ENCODE peak calls at places on chromosome 1, in eight cellular contexts. One of them, this sample, is unnamed.
A peak's percentile ranks its signal among the peaks of the same experiment; 100 is the strongest.

GRCh38 chr1:25081496-25081895 is 150.8 kb downstream of the SYF2 start:
- DNase-seq in iPS DF 6.9: no peak
- DNase-seq in fibroblast of lung: no peak
- DNase-seq in esophagus squamous epithelium: no peak
- DNase-seq in Peyer's patch: no peak
- DNase-seq in mesenchymal stem cell: no peak
- DNase-seq in cardiac muscle cell: no peak
- DNase-seq in left ventricle myocardium inferior: no peak
- DNase-seq in this sample: no peak

GRCh38 chr1:1358433-1359201 is at the start of gene MXRA8:
- DNase-seq in iPS DF 6.9: no peak
- DNase-seq in fibroblast of lung: peak; percentile 88
- DNase-seq in esophagus squamous epithelium: no peak
- DNase-seq in Peyer's patch: no peak
- DNase-seq in mesenchymal stem cell: peak; percentile 89
- DNase-seq in cardiac muscle cell: peak; percentile 91
- DNase-seq in left ventricle myocardium inferior: peak; percentile 80
- DNase-seq in this sample: no peak

GRCh38 chr1:116417678-116418077 is 44.6 kb downstream of the ATP1A1 start:
- DNase-seq in iPS DF 6.9: no peak
- DNase-seq in fibroblast of lung: no peak
- DNase-seq in esophagus squamous epithelium: no peak
- DNase-seq in Peyer's patch: no peak
- DNase-seq in mesenchymal stem cell: no peak
- DNase-seq in cardiac muscle cell: no peak
- DNase-seq in left ventricle myocardium inferior: no peak
- DNase-seq in this sample: no peak

GRCh38 chr1:229228522-229228921 is 42.4 kb upstream of the RAB4A start:
- DNase-seq in iPS DF 6.9: no peak
- DNase-seq in fibroblast of lung: no peak
- DNase-seq in esophagus squamous epithelium: no peak
- DNase-seq in Peyer's patch: no peak
- DNase-seq in mesenchymal stem cell: no peak
- DNase-seq in cardiac muscle cell: no peak
- DNase-seq in left ventricle myocardium inferior: no peak
- DNase-seq in this sample: no peak

GRCh38 chr1:218156602-218157001 is 128.5 kb upstream of the RRP15 start:
- DNase-seq in iPS DF 6.9: no peak
- DNase-seq in fibroblast of lung: no peak
- DNase-seq in esophagus squamous epithelium: no peak
- DNase-seq in Peyer's patch: peak; percentile 48
- DNase-seq in mesenchymal stem cell: no peak
- DNase-seq in cardiac muscle cell: no peak
- DNase-seq in left ventricle myocardium inferior: peak; percentile 21
- DNase-seq in this sample: no peak

GRCh38 chr1:1782399-1783221 is 4.3 kb upstream of the NADK start:
- DNase-seq in iPS DF 6.9: no peak
- DNase-seq in fibroblast of lung: peak; percentile 52
- DNase-seq in esophagus squamous epithelium: no peak
- DNase-seq in Peyer's patch: peak; percentile 85
- DNase-seq in mesenchymal stem cell: peak; percentile 61
- DNase-seq in cardiac muscle cell: peak; percentile 74
- DNase-seq in left ventricle myocardium inferior: peak; percentile 70
- DNase-seq in this sample: no peak

GRCh38 chr1:198444792-198445191 is 95.7 kb downstream of the ATP6V1G3 start:
- DNase-seq in iPS DF 6.9: no peak
- DNase-seq in fibroblast of lung: peak; percentile 92
- DNase-seq in esophagus squamous epithelium: no peak
- DNase-seq in Peyer's patch: no peak
- DNase-seq in mesenchymal stem cell: peak; percentile 9
- DNase-seq in cardiac muscle cell: peak; percentile 77
- DNase-seq in left ventricle myocardium inferior: no peak
- DNase-seq in this sample: no peak

GRCh38 chr1:2029561-2029960 is 10.4 kb downstream of the GABRD start:
- DNase-seq in iPS DF 6.9: no peak
- DNase-seq in fibroblast of lung: no peak
- DNase-seq in esophagus squamous epithelium: no peak
- DNase-seq in Peyer's patch: no peak
- DNase-seq in mesenchymal stem cell: no peak
- DNase-seq in cardiac muscle cell: no peak
- DNase-seq in left ventricle myocardium inferior: no peak
- DNase-seq in this sample: no peak

GRCh38 chr1:235714205-235714897 is 64.8 kb upstream of the GNG4 start:
- DNase-seq in iPS DF 6.9: no peak
- DNase-seq in fibroblast of lung: no peak
- DNase-seq in esophagus squamous epithelium: no peak
- DNase-seq in Peyer's patch: no peak
- DNase-seq in mesenchymal stem cell: no peak
- DNase-seq in cardiac muscle cell: no peak
- DNase-seq in left ventricle myocardium inferior: no peak
- DNase-seq in this sample: no peak

GRCh38 chr1:29439615-29440014 is 203.3 kb downstream of the PTPRU start:
- DNase-seq in iPS DF 6.9: no peak
- DNase-seq in fibroblast of lung: no peak
- DNase-seq in esophagus squamous epithelium: no peak
- DNase-seq in Peyer's patch: no peak
- DNase-seq in mesenchymal stem cell: no peak
- DNase-seq in cardiac muscle cell: no peak
- DNase-seq in left ventricle myocardium inferior: no peak
- DNase-seq in this sample: no peak

GRCh38 chr1:41914515-41914914 is 4.2 kb downstream of the HIVEP3 start:
- DNase-seq in iPS DF 6.9: no peak
- DNase-seq in fibroblast of lung: no peak
- DNase-seq in esophagus squamous epithelium: no peak
- DNase-seq in Peyer's patch: no peak
- DNase-seq in mesenchymal stem cell: no peak
- DNase-seq in cardiac muscle cell: no peak
- DNase-seq in left ventricle myocardium inferior: no peak
- DNase-seq in this sample: no peak

GRCh38 chr1:66984491-66984890 is 59.7 kb downstream of the MIER1 start:
- DNase-seq in iPS DF 6.9: no peak
- DNase-seq in fibroblast of lung: no peak
- DNase-seq in esophagus squamous epithelium: no peak
- DNase-seq in Peyer's patch: no peak
- DNase-seq in mesenchymal stem cell: no peak
- DNase-seq in cardiac muscle cell: no peak
- DNase-seq in left ventricle myocardium inferior: no peak
- DNase-seq in this sample: no peak

GRCh38 chr1:66985835-66986234 is 61.0 kb downstream of the MIER1 start:
- DNase-seq in iPS DF 6.9: no peak
- DNase-seq in fibroblast of lung: no peak
- DNase-seq in esophagus squamous epithelium: no peak
- DNase-seq in Peyer's patch: no peak
- DNase-seq in mesenchymal stem cell: no peak
- DNase-seq in cardiac muscle cell: no peak
- DNase-seq in left ventricle myocardium inferior: no peak
- DNase-seq in this sample: no peak

GRCh38 chr1:66982561-66983285 is 57.9 kb downstream of the MIER1 start:
- DNase-seq in iPS DF 6.9: no peak
- DNase-seq in fibroblast of lung: no peak
- DNase-seq in esophagus squamous epithelium: no peak
- DNase-seq in Peyer's patch: no peak
- DNase-seq in mesenchymal stem cell: no peak
- DNase-seq in cardiac muscle cell: no peak
- DNase-seq in left ventricle myocardium inferior: no peak
- DNase-seq in this sample: no peak

GRCh38 chr1:66980745-66981367 is 56.1 kb downstream of the MIER1 start:
- DNase-seq in iPS DF 6.9: no peak
- DNase-seq in fibroblast of lung: peak; percentile 19
- DNase-seq in esophagus squamous epithelium: no peak
- DNase-seq in Peyer's patch: no peak
- DNase-seq in mesenchymal stem cell: peak; percentile 34
- DNase-seq in cardiac muscle cell: no peak
- DNase-seq in left ventricle myocardium inferior: no peak
- DNase-seq in this sample: no peak

GRCh38 chr1:66981679-66982078 is 56.9 kb downstream of the MIER1 start:
- DNase-seq in iPS DF 6.9: no peak
- DNase-seq in fibroblast of lung: no peak
- DNase-seq in esophagus squamous epithelium: no peak
- DNase-seq in Peyer's patch: no peak
- DNase-seq in mesenchymal stem cell: peak; percentile 18
- DNase-seq in cardiac muscle cell: peak; percentile 36
- DNase-seq in left ventricle myocardium inferior: no peak
- DNase-seq in this sample: peak; percentile 7
- H3K27ac ChIP-seq in iPS DF 6.9: no peak overlapping the region
- H3K27ac ChIP-seq in fibroblast of lung: no peak overlapping the region
- H3K27ac ChIP-seq in esophagus squamous epithelium: peak overlapping the region; percentile 44
- H3K27ac ChIP-seq in Peyer's patch: peak overlapping the region; percentile 57
- H3K27ac ChIP-seq in mesenchymal stem cell: no peak overlapping the region
- H3K27ac ChIP-seq in cardiac muscle cell: no peak overlapping the region
- H3K27ac ChIP-seq in left ventricle myocardium inferior: peak overlapping the region; percentile 53
- H3K27ac ChIP-seq in this sample: peak overlapping the region; percentile 66

GRCh38 chr1:226965581-226966440 is 25.7 kb downstream of the COQ8A start:
- DNase-seq in iPS DF 6.9: no peak
- DNase-seq in fibroblast of lung: no peak
- DNase-seq in esophagus squamous epithelium: no peak
- DNase-seq in Peyer's patch: no peak
- DNase-seq in mesenchymal stem cell: no peak
- DNase-seq in cardiac muscle cell: no peak
- DNase-seq in left ventricle myocardium inferior: no peak
- DNase-seq in this sample: no peak
- H3K4me1 ChIP-seq in iPS DF 6.9: no peaks in the 10 kb centered on the region
- H3K4me1 ChIP-seq in fibroblast of lung: no peaks in the 10 kb centered on the region
- H3K4me1 ChIP-seq in esophagus squamous epithelium: no peaks in the 10 kb centered on the region
- H3K4me1 ChIP-seq in Peyer's patch: no peaks in the 10 kb centered on the region
- H3K4me1 ChIP-seq in mesenchymal stem cell: no peaks in the 10 kb centered on the region
- H3K4me1 ChIP-seq in cardiac muscle cell: no peaks in the 10 kb centered on the region
- H3K4me1 ChIP-seq in left ventricle myocardium inferior: peaks cover 93% of the 10 kb centered on the region
- H3K4me1 ChIP-seq in this sample: no peaks in the 10 kb centered on the region

DNA sequence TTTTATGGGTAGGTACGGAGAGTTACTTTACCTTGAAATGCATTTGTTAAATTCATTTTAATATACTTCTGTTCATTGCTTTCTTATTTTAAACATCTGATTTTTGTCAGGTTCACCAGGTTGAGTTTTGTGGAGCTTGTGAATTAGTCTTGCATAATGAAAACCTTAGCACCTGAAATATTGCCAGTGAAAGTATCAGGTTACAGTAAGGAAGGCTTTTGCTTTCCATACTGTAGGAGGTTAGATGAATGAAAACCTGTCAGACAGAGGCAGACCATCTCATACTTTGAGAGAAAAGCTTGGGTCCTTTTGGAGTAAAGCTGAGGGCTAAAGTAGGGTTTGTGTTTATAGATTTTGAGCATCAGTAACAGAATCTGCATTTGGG is 34.7 kb downstream of the THRAP3 start:
- DNase-seq in iPS DF 6.9: no peak
- DNase-seq in fibroblast of lung: peak; percentile 57
- DNase-seq in esophagus squamous epithelium: no peak
- DNase-seq in Peyer's patch: no peak
- DNase-seq in mesenchymal stem cell: no peak
- DNase-seq in cardiac muscle cell: no peak
- DNase-seq in left ventricle myocardium inferior: no peak
- DNase-seq in this sample: no peak
- H3K27ac ChIP-seq in iPS DF 6.9: no peak overlapping the region
- H3K27ac ChIP-seq in fibroblast of lung: no peak overlapping the region
- H3K27ac ChIP-seq in esophagus squamous epithelium: no peak overlapping the region
- H3K27ac ChIP-seq in Peyer's patch: no peak overlapping the region
- H3K27ac ChIP-seq in mesenchymal stem cell: no peak overlapping the region
- H3K27ac ChIP-seq in cardiac muscle cell: peak overlapping the region; percentile 73
- H3K27ac ChIP-seq in left ventricle myocardium inferior: peak overlapping the region; percentile 44
- H3K27ac ChIP-seq in this sample: no peak overlapping the region

DNA sequence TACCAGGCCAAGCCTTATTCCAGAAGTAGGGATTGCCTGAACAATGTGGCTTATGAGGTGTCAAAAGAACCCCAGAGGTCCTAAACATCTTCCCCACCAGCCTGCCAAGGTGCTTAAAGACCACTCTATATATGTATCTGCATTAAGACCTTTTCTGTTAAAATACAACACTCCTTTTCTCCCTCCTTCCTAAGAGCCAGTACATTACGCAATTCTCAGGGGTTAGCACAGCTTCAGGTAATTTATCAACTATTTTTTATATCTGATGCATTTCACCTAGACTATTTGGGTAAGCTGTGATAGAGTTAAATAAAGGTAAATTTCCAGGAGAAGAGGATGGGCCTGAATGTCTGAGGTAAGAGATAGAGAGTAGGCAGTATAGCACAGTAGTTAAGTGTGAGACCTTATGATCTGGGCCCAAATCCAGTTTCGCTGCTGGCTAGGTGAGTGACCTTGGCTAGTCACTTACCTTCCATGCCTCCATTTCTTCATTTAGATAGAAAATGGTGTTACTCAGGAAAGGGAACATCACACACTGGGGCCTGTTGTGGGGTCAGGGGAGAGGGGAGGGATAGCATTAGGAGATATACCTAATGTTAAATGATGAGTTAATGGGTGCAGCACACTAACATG is 5.1 kb upstream of the CCN1 start:
- DNase-seq in iPS DF 6.9: no peak
- DNase-seq in fibroblast of lung: no peak
- DNase-seq in esophagus squamous epithelium: no peak
- DNase-seq in Peyer's patch: no peak
- DNase-seq in mesenchymal stem cell: no peak
- DNase-seq in cardiac muscle cell: no peak
- DNase-seq in left ventricle myocardium inferior: no peak
- DNase-seq in this sample: no peak
- H3K4me1 ChIP-seq in iPS DF 6.9: peaks cover 4% of the 10 kb centered on the region
- H3K4me1 ChIP-seq in fibroblast of lung: peaks cover 23% of the 10 kb centered on the region
- H3K4me1 ChIP-seq in esophagus squamous epithelium: peaks cover 6% of the 10 kb centered on the region
- H3K4me1 ChIP-seq in Peyer's patch: no peaks in the 10 kb centered on the region
- H3K4me1 ChIP-seq in mesenchymal stem cell: peaks cover 9% of the 10 kb centered on the region
- H3K4me1 ChIP-seq in cardiac muscle cell: peaks cover 14% of the 10 kb centered on the region
- H3K4me1 ChIP-seq in left ventricle myocardium inferior: peaks cover 57% of the 10 kb centered on the region
- H3K4me1 ChIP-seq in this sample: peaks cover 8% of the 10 kb centered on the region

GRCh38 chr1:20495661-20496060 is 9.7 kb upstream of the CAMK2N1 start:
- DNase-seq in iPS DF 6.9: no peak
- DNase-seq in fibroblast of lung: no peak
- DNase-seq in esophagus squamous epithelium: no peak
- DNase-seq in Peyer's patch: no peak
- DNase-seq in mesenchymal stem cell: no peak
- DNase-seq in cardiac muscle cell: no peak
- DNase-seq in left ventricle myocardium inferior: no peak
- DNase-seq in this sample: no peak

GRCh38 chr1:20498116-20498515 is 9.8 kb downstream of the MUL1 start:
- DNase-seq in iPS DF 6.9: no peak
- DNase-seq in fibroblast of lung: no peak
- DNase-seq in esophagus squamous epithelium: no peak
- DNase-seq in Peyer's patch: no peak
- DNase-seq in mesenchymal stem cell: no peak
- DNase-seq in cardiac muscle cell: no peak
- DNase-seq in left ventricle myocardium inferior: no peak
- DNase-seq in this sample: no peak

GRCh38 chr1:20494609-20495311 is 8.8 kb upstream of the CAMK2N1 start:
- DNase-seq in iPS DF 6.9: no peak
- DNase-seq in fibroblast of lung: peak; percentile 97
- DNase-seq in esophagus squamous epithelium: no peak
- DNase-seq in Peyer's patch: no peak
- DNase-seq in mesenchymal stem cell: peak; percentile 90
- DNase-seq in cardiac muscle cell: peak; percentile 80
- DNase-seq in left ventricle myocardium inferior: no peak
- DNase-seq in this sample: no peak

GRCh38 chr1:20493839-20494608 is 8.0 kb upstream of the CAMK2N1 start:
- DNase-seq in iPS DF 6.9: no peak
- DNase-seq in fibroblast of lung: peak; percentile 79
- DNase-seq in esophagus squamous epithelium: peak; percentile 17
- DNase-seq in Peyer's patch: peak; percentile 91
- DNase-seq in mesenchymal stem cell: peak; percentile 88
- DNase-seq in cardiac muscle cell: peak; percentile 92
- DNase-seq in left ventricle myocardium inferior: peak; percentile 86
- DNase-seq in this sample: peak; percentile 72

GRCh38 chr1:20496241-20496661 is 10.2 kb upstream of the CAMK2N1 start:
- DNase-seq in iPS DF 6.9: no peak
- DNase-seq in fibroblast of lung: peak; percentile 90
- DNase-seq in esophagus squamous epithelium: no peak
- DNase-seq in Peyer's patch: no peak
- DNase-seq in mesenchymal stem cell: peak; percentile 64
- DNase-seq in cardiac muscle cell: peak; percentile 29
- DNase-seq in left ventricle myocardium inferior: no peak
- DNase-seq in this sample: no peak
- H3K27ac ChIP-seq in iPS DF 6.9: no peak overlapping the region
- H3K27ac ChIP-seq in fibroblast of lung: no peak overlapping the region
- H3K27ac ChIP-seq in esophagus squamous epithelium: peak overlapping the region; percentile 77
- H3K27ac ChIP-seq in Peyer's patch: no peak overlapping the region
- H3K27ac ChIP-seq in mesenchymal stem cell: peak overlapping the region; percentile 21
- H3K27ac ChIP-seq in cardiac muscle cell: no peak overlapping the region
- H3K27ac ChIP-seq in left ventricle myocardium inferior: no peak overlapping the region
- H3K27ac ChIP-seq in this sample: no peak overlapping the region

This sample was measured in effector memory CD4-positive, alpha-beta T cell.